ENCODE peak calls at places on chromosomes 7 and 10, in eight cellular contexts. L is suprapubic skin, J is kidney, I is H9, K is right lobe of liver, D is psoas muscle, A is upper lobe of left lung, U is heart left ventricle. Y is an unnamed sample. For H3K4me1, the result is how much of the 10 kb centered on the place peaks cover.

GRCh38 chr10:78613132-78613531 is 455.6 kb upstream of the ZMIZ1 start:
- DNase-seq in L (no peak), J (no peak), I (no peak), K (no peak), D (no peak), A (no peak), U (no peak), Y (no peak)

GRCh38 chr10:128054163-128054970 is 71.9 kb downstream of the MKI67 start:
- DNase-seq in L (peak), J (peak), I (no peak), K (no peak), D (no peak), A (no peak), U (no peak), Y (peak)

GRCh38 chr7:24283559-24283899 is 461 bp upstream of the NPY start:
- DNase-seq in L (no peak), J (no peak), I (no peak), K (no peak), D (no peak), A (peak), U (no peak), Y (no peak)

GRCh38 chr7:18583305-18583704 is 87.8 kb downstream of the HDAC9 start:
- DNase-seq in L (no peak), J (no peak), I (no peak), K (no peak), D (no peak), A (no peak), U (no peak), Y (no peak)

GRCh38 chr10:89327803-89328441 is at the start of gene IFIT3:
- DNase-seq in L (peak), J (no peak), I (no peak), K (no peak), D (peak), A (no peak), U (no peak), Y (peak)

GRCh38 chr10:86400705-86401587 is 34.4 kb upstream of the GRID1 start:
- DNase-seq in L (peak), J (peak), I (no peak), K (peak), D (peak), A (peak), U (peak), Y (peak)

GRCh38 chr10:113650172-113650571 is 13.7 kb downstream of the NRAP start:
- DNase-seq in L (no peak), J (no peak), I (no peak), K (no peak), D (no peak), A (no peak), U (no peak), Y (no peak)

GRCh38 chr7:155653773-155654172 is 9.3 kb downstream of the RBM33 start:
- DNase-seq in L (no peak), J (no peak), I (no peak), K (peak), D (no peak), A (no peak), U (no peak), Y (no peak)

GRCh38 chr10:94496010-94496409 is 49.6 kb upstream of the HELLS start:
- DNase-seq in L (no peak), J (no peak), I (no peak), K (no peak), D (no peak), A (no peak), U (no peak), Y (no peak)

GRCh38 chr7:82410461-82410860 is 33.1 kb downstream of the CACNA2D1 start:
- DNase-seq in L (no peak), J (no peak), I (no peak), K (no peak), D (peak), A (no peak), U (no peak), Y (no peak)

GRCh38 chr10:11908536-11908935 is 85.4 kb downstream of the PROSER2 start:
- DNase-seq in L (no peak), J (no peak), I (no peak), K (no peak), D (no peak), A (no peak), U (peak), Y (no peak)

GRCh38 chr7:131370523-131370968 is 42.9 kb downstream of the MKLN1 start:
- DNase-seq in L (no peak), J (no peak), I (peak), K (no peak), D (no peak), A (no peak), U (no peak), Y (no peak)

GRCh38 chr7:84362828-84363227 is 168.2 kb upstream of the SEMA3A start:
- DNase-seq in L (no peak), J (no peak), I (no peak), K (no peak), D (no peak), A (no peak), U (no peak), Y (no peak)

GRCh38 chr7:148334441-148334956 is 256.1 kb upstream of the C7orf33 start:
- DNase-seq in L (no peak), J (no peak), I (no peak), K (no peak), D (no peak), A (no peak), U (no peak), Y (no peak)

GRCh38 chr7:23955145-23955544 is 245.1 kb downstream of the STK31 start:
- DNase-seq in L (no peak), J (no peak), I (no peak), K (no peak), D (no peak), A (no peak), U (no peak), Y (no peak)

GRCh38 chr7:127776776-127777390 is 124.9 kb downstream of the SND1 start:
- DNase-seq in L (no peak), J (no peak), I (no peak), K (no peak), D (no peak), A (no peak), U (no peak), Y (no peak)

GRCh38 chr10:62638062-62638477 is 166.4 kb upstream of the ADO start:
- DNase-seq in L (no peak), J (no peak), I (no peak), K (no peak), D (no peak), A (no peak), U (no peak), Y (no peak)

GRCh38 chr7:5333121-5334050 is 50.6 kb downstream of the SLC29A4 start:
- DNase-seq in L (no peak), J (peak), I (peak), K (no peak), D (no peak), A (peak), U (no peak), Y (peak)

GRCh38 chr7:33457041-33457440 is 327.7 kb downstream of the BBS9 start:
- DNase-seq in L (no peak), J (no peak), I (no peak), K (no peak), D (no peak), A (no peak), U (no peak), Y (no peak)

GRCh38 chr10:86644412-86645110 is 9.8 kb upstream of the OPN4 start:
- DNase-seq in L (peak), J (no peak), I (peak), K (no peak), D (no peak), A (no peak), U (peak), Y (no peak)

GRCh38 chr7:81583882-81584533 is 185.8 kb downstream of the HGF start:
- DNase-seq in L (no peak), J (no peak), I (no peak), K (no peak), D (no peak), A (no peak), U (no peak), Y (no peak)

GRCh38 chr7:36747969-36748574 is 23.8 kb upstream of the AOAH start:
- DNase-seq in L (no peak), J (no peak), I (no peak), K (no peak), D (no peak), A (no peak), U (no peak), Y (no peak)

GRCh38 chr7:128106840-128107239 is 75.6 kb upstream of the LRRC4 start:
- DNase-seq in L (no peak), J (no peak), I (no peak), K (no peak), D (no peak), A (no peak), U (no peak), Y (no peak)

GRCh38 chr7:22204312-22204711 is 152.6 kb downstream of the RAPGEF5 start:
- DNase-seq in L (no peak), J (no peak), I (no peak), K (no peak), D (no peak), A (no peak), U (no peak), Y (no peak)

GRCh38 chr7:44633254-44634186 is 27.1 kb downstream of the OGDH start:
- DNase-seq in L (peak), J (no peak), I (no peak), K (peak), D (peak), A (no peak), U (no peak), Y (peak)

GRCh38 chr7:44632196-44632595 is 25.8 kb downstream of the OGDH start:
- DNase-seq in L (no peak), J (no peak), I (no peak), K (no peak), D (no peak), A (no peak), U (no peak), Y (no peak)

GRCh38 chr7:44629825-44630580 is 23.6 kb downstream of the OGDH start:
- DNase-seq in L (no peak), J (no peak), I (no peak), K (no peak), D (no peak), A (no peak), U (no peak), Y (no peak)

GRCh38 chr7:44631458-44632115 is 25.2 kb downstream of the OGDH start:
- DNase-seq in L (no peak), J (no peak), I (no peak), K (no peak), D (no peak), A (no peak), U (no peak), Y (no peak)

DNA sequence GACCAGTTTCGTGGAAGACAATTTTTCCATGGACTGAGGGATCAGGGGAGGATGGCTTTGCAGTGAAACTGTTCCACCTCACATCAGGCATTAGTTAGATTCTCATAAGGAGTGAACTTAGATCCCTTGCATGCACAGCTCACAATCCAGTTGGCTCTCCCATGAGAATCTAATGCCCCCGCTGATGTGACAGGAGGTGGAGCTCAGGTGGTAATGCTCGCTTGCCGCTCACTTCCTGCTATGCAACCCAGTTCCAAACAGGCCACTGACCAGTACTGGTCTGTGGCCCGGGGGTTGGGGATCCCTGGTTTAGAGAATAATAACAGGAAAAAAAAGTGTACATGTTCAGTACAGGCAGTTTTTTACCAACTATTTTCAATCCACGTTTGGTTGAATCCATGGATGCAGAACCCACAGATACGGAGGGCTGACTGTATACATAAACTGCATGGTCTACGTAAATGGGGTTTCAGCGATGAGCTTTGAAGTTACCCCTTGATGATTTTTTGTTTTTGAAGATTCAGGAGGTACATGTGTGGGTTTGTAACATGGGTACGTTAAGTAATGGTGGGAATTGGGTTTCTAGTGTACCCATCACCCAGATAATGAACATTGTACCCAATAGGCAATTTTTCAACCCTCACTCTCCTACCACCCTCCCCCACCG is 24.5 kb downstream of the OGDH start:
- DNase-seq in L (no peak), J (no peak), I (no peak), K (no peak), D (no peak), A (no peak), U (no peak), Y (no peak)
- H3K4me1 ChIP-seq in L (half or more), J (under half), I (under half), K (under half), D (half or more), A (half or more), U (under half), Y (half or more)

DNA sequence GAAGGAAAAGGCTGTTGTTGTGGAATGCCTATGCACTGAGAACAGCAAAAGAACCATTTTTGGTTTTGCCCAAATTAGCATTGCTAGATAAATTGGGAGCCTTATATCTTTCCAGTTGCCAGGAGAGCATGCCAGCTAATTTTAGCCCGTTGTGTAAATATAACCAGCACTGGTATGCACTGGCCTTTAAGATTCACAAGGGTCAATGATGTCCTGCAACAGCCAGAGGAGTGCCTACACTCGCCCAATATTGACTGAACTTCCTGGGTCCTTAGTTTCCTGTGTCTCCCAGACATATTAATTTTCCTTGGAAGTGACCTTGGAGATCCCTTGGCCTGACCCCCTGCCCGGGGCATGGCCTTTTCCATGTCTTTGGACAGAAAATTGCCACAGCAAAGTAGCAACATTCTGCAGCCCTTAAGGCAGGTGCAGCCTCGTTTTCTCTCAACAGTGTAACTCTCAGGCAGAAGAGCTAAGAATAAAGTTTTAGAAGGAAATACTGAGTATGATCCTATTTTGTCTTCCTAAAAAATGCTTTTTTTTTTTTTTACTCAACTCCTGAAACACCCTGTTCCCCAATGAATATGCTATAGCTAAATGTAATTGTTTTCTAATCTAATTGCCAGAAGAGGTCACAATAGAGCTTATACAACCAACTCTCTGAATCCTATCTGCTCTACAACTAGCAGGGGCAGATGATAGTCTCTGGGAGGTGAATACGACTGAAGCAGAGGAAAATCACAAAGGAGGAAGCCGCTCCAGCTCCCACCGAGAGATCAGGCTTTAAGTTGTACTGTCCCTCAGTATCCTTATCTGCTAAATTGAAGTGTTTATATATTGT is 131.9 kb upstream of the PCGF5 start:
- DNase-seq in L (no peak), J (no peak), I (no peak), K (no peak), D (no peak), A (no peak), U (no peak), Y (no peak)
- TF ChIP-seq CTCF in L (no peak), J (peak), I (no peak), K (peak), D (peak), A (no peak), U (peak), Y (peak)

GRCh38 chr10:6151087-6151977 is 51.4 kb upstream of the PFKFB3 start:
- DNase-seq in L (no peak), J (no peak), I (peak), K (peak), D (peak), A (peak), U (no peak), Y (peak)
- H3K4me1 ChIP-seq in L (under half), J (under half), I (under half), K (under half), D (under half), A (under half), U (under half), Y (under half)

GRCh38 chr7:150875791-150876190 is 23.5 kb downstream of the AOC1 start:
- DNase-seq in L (no peak), J (no peak), I (no peak), K (no peak), D (no peak), A (no peak), U (no peak), Y (no peak)
- TF ChIP-seq CTCF in L (no peak), J (peak), I (no peak), K (no peak), D (no peak), A (no peak), U (no peak), Y (no peak)

DNA sequence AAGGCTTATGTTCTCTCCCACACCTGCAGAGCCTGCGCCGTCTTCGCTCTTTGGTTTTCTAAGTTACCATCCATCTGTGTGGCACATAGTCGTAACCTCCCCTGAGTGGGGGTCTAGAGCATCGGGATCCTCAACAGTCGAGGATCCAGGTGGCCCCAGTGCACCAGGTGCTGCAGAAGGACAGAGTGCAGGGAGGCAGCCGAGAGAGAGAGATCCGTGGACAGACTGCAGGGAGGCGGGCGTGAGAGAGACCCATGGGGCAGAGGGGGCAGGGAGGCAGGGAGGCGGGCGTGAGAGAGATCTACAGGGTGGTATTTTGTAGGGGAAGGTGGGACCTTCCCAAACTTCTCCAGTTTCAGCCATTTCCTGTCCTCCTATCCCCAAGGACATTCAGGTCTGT is 42.3 kb downstream of the PFKP start:
- DNase-seq in L (no peak), J (peak), I (no peak), K (no peak), D (no peak), A (no peak), U (no peak), Y (no peak)
- H3K4me1 ChIP-seq in L (under half), J (under half), I (under half), K (under half), D (under half), A (under half), U (under half), Y (under half)

GRCh38 chr10:53209941-53210611 is 437.5 kb upstream of the MBL2 start:
- DNase-seq in L (no peak), J (no peak), I (peak), K (no peak), D (no peak), A (no peak), U (no peak), Y (no peak)
- TF ChIP-seq CTCF in L (peak), J (peak), I (peak), K (peak), D (peak), A (no peak), U (peak), Y (peak)

GRCh38 chr10:132263866-132264265 is 43.9 kb downstream of the STK32C start:
- DNase-seq in L (no peak), J (peak), I (no peak), K (no peak), D (peak), A (peak), U (peak), Y (no peak)

GRCh38 chr10:132264966-132265877 is 42.5 kb downstream of the STK32C start:
- DNase-seq in L (no peak), J (peak), I (no peak), K (peak), D (peak), A (no peak), U (peak), Y (no peak)

GRCh38 chr10:132266594-132267161 is 41.1 kb downstream of the STK32C start:
- DNase-seq in L (no peak), J (peak), I (no peak), K (peak), D (peak), A (peak), U (peak), Y (no peak)

GRCh38 chr10:132265878-132266496 is 41.8 kb downstream of the STK32C start:
- DNase-seq in L (no peak), J (no peak), I (no peak), K (peak), D (peak), A (no peak), U (no peak), Y (no peak)

DNA sequence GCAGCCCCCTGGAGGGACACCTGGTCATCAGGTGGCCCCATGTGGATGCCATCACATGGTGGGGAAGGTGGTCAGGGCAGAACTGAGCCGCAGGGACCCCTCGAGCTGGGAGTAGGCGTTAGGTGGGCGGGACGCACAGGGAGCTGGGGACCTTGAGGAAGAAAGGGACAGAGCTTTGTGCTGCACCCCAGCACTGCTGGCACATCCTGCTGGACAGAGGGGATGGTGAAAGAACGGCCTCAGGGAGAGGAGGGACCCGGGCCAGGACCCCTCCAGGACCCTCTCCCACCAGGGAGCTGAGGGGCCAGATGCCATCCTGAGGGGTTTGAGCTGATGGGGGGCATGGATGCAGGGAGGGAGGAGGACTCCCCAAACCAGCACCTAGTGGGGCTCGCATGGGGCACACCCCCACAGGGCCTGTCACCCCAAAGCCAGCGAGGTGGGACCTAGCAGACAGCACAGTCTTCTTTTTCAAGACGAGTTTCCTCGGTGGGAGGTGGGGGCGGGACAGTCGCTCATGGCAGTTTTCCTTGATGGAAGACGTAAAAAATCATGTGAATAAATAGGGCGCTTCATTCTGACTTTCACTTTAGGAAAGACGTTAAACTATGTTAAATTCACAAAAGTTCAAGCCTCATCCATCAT is 43.3 kb downstream of the STK32C start:
- DNase-seq in L (no peak), J (peak), I (no peak), K (peak), D (peak), A (no peak), U (peak), Y (no peak)
- H3K4me1 ChIP-seq in L (under half), J (under half), I (under half), K (under half), D (under half), A (under half), U (under half), Y (under half)

GRCh38 chr7:73840715-73841379 is 1.5 kb downstream of the METTL27 start:
- DNase-seq in L (no peak), J (no peak), I (no peak), K (no peak), D (no peak), A (peak), U (peak), Y (no peak)

GRCh38 chr7:73841689-73842247 is 548 bp downstream of the METTL27 start:
- DNase-seq in L (no peak), J (peak), I (peak), K (no peak), D (no peak), A (peak), U (peak), Y (peak)

GRCh38 chr7:73838642-73839041 is 3.7 kb downstream of the METTL27 start:
- DNase-seq in L (no peak), J (no peak), I (no peak), K (no peak), D (no peak), A (no peak), U (peak), Y (no peak)

GRCh38 chr7:73839290-73839689 is 3.0 kb downstream of the METTL27 start:
- DNase-seq in L (no peak), J (no peak), I (no peak), K (no peak), D (no peak), A (no peak), U (peak), Y (no peak)

GRCh38 chr7:73839743-73840714 is 2.3 kb downstream of the METTL27 start:
- DNase-seq in L (no peak), J (peak), I (peak), K (no peak), D (no peak), A (no peak), U (peak), Y (no peak)
- TF ChIP-seq CTCF in L (no peak), J (no peak), I (peak), K (no peak), D (no peak), A (no peak), U (no peak), Y (no peak)